ENCODE peak calls at places on chromosomes 13 and 19, in ten cellular contexts. One of them, this sample, is unnamed.
A peak's percentile ranks its signal among the peaks of the same experiment; 100 is the strongest.

GRCh38 chr19:8115805-8116396 is 33.5 kb downstream of the FBN3 start:
- DNase-seq in SK-N-SH: no peak
- DNase-seq in GM23338: no peak
- DNase-seq in breast epithelium: no peak
- DNase-seq in endothelial cell of umbilical vein: no peak
- DNase-seq in sigmoid colon: no peak
- DNase-seq in HCT116: no peak
- DNase-seq in esophagus muscularis mucosa: no peak
- DNase-seq in transverse colon: no peak
- DNase-seq in stomach: no peak
- DNase-seq in this sample: no peak

GRCh38 chr13:91017031-91017668 is 330.3 kb upstream of the MIR17HG start:
- DNase-seq in HCT116: peak; percentile 34
- DNase-seq in sigmoid colon: no peak
- DNase-seq in transverse colon: no peak
- DNase-seq in esophagus muscularis mucosa: no peak
- DNase-seq in stomach: peak; percentile 28
- DNase-seq in GM23338: peak; percentile 64
- DNase-seq in SK-N-SH: peak; percentile 67
- DNase-seq in endothelial cell of umbilical vein: peak; percentile 12
- DNase-seq in breast epithelium: no peak
- DNase-seq in this sample: no peak

GRCh38 chr19:38683393-38684077 is 36.1 kb downstream of the ACTN4 start:
- DNase-seq in HCT116: peak; percentile 99
- DNase-seq in stomach: peak; percentile 86
- DNase-seq in esophagus muscularis mucosa: no peak
- DNase-seq in breast epithelium: peak; percentile 97
- DNase-seq in SK-N-SH: no peak
- DNase-seq in endothelial cell of umbilical vein: peak; percentile 89
- DNase-seq in sigmoid colon: peak; percentile 80
- DNase-seq in GM23338: peak; percentile 95
- DNase-seq in transverse colon: peak; percentile 89
- DNase-seq in this sample: no peak

GRCh38 chr13:37475966-37476365 is 122.6 kb downstream of the POSTN start:
- DNase-seq in endothelial cell of umbilical vein: no peak
- DNase-seq in sigmoid colon: no peak
- DNase-seq in breast epithelium: no peak
- DNase-seq in GM23338: no peak
- DNase-seq in esophagus muscularis mucosa: no peak
- DNase-seq in HCT116: no peak
- DNase-seq in SK-N-SH: no peak
- DNase-seq in stomach: no peak
- DNase-seq in transverse colon: no peak
- DNase-seq in this sample: no peak

GRCh38 chr19:21505459-21506393 is at the start of gene ZNF429:
- DNase-seq in endothelial cell of umbilical vein: peak; percentile 67
- DNase-seq in GM23338: peak; percentile 99
- DNase-seq in esophagus muscularis mucosa: peak; percentile 98
- DNase-seq in stomach: peak; percentile 92
- DNase-seq in transverse colon: peak; percentile 94
- DNase-seq in breast epithelium: peak; percentile 93
- DNase-seq in SK-N-SH: peak; percentile 90
- DNase-seq in sigmoid colon: peak; percentile 96
- DNase-seq in HCT116: no peak
- DNase-seq in this sample: peak; percentile 97

GRCh38 chr19:3725640-3726310 is 17.6 kb downstream of the TJP3 start:
- DNase-seq in breast epithelium: peak; percentile 30
- DNase-seq in transverse colon: peak; percentile 93
- DNase-seq in HCT116: peak; percentile 73
- DNase-seq in esophagus muscularis mucosa: no peak
- DNase-seq in endothelial cell of umbilical vein: no peak
- DNase-seq in SK-N-SH: peak; percentile 39
- DNase-seq in sigmoid colon: no peak
- DNase-seq in GM23338: peak; percentile 86
- DNase-seq in stomach: peak; percentile 95
- DNase-seq in this sample: peak; percentile 82

GRCh38 chr13:80374453-80374852 is 33.5 kb upstream of the SPRY2 start:
- DNase-seq in esophagus muscularis mucosa: no peak
- DNase-seq in sigmoid colon: peak; percentile 89
- DNase-seq in endothelial cell of umbilical vein: no peak
- DNase-seq in stomach: no peak
- DNase-seq in GM23338: no peak
- DNase-seq in breast epithelium: peak; percentile 82
- DNase-seq in transverse colon: no peak
- DNase-seq in HCT116: no peak
- DNase-seq in SK-N-SH: no peak
- DNase-seq in this sample: no peak

GRCh38 chr13:28954810-28955209 is 134.7 kb downstream of the MTUS2 start:
- DNase-seq in stomach: no peak
- DNase-seq in endothelial cell of umbilical vein: no peak
- DNase-seq in SK-N-SH: no peak
- DNase-seq in breast epithelium: no peak
- DNase-seq in GM23338: no peak
- DNase-seq in sigmoid colon: no peak
- DNase-seq in HCT116: no peak
- DNase-seq in esophagus muscularis mucosa: no peak
- DNase-seq in transverse colon: no peak
- DNase-seq in this sample: no peak

GRCh38 chr19:17109300-17109699 is 33.7 kb downstream of the MYO9B start:
- DNase-seq in transverse colon: no peak
- DNase-seq in esophagus muscularis mucosa: no peak
- DNase-seq in GM23338: no peak
- DNase-seq in HCT116: no peak
- DNase-seq in breast epithelium: no peak
- DNase-seq in sigmoid colon: no peak
- DNase-seq in endothelial cell of umbilical vein: no peak
- DNase-seq in stomach: no peak
- DNase-seq in SK-N-SH: no peak
- DNase-seq in this sample: no peak

GRCh38 chr19:17108453-17108784 is 32.8 kb downstream of the MYO9B start:
- DNase-seq in GM23338: no peak
- DNase-seq in transverse colon: no peak
- DNase-seq in SK-N-SH: no peak
- DNase-seq in HCT116: no peak
- DNase-seq in endothelial cell of umbilical vein: no peak
- DNase-seq in stomach: no peak
- DNase-seq in esophagus muscularis mucosa: no peak
- DNase-seq in sigmoid colon: no peak
- DNase-seq in breast epithelium: no peak
- DNase-seq in this sample: no peak

GRCh38 chr19:17111766-17112165 is 36.2 kb downstream of the MYO9B start:
- DNase-seq in breast epithelium: no peak
- DNase-seq in SK-N-SH: no peak
- DNase-seq in sigmoid colon: no peak
- DNase-seq in GM23338: no peak
- DNase-seq in endothelial cell of umbilical vein: no peak
- DNase-seq in transverse colon: no peak
- DNase-seq in HCT116: no peak
- DNase-seq in esophagus muscularis mucosa: no peak
- DNase-seq in stomach: no peak
- DNase-seq in this sample: no peak

GRCh38 chr19:17110599-17110966 is 35.0 kb downstream of the MYO9B start:
- DNase-seq in HCT116: no peak
- DNase-seq in stomach: no peak
- DNase-seq in transverse colon: no peak
- DNase-seq in breast epithelium: no peak
- DNase-seq in esophagus muscularis mucosa: no peak
- DNase-seq in endothelial cell of umbilical vein: no peak
- DNase-seq in GM23338: no peak
- DNase-seq in sigmoid colon: no peak
- DNase-seq in SK-N-SH: no peak
- DNase-seq in this sample: no peak

DNA sequence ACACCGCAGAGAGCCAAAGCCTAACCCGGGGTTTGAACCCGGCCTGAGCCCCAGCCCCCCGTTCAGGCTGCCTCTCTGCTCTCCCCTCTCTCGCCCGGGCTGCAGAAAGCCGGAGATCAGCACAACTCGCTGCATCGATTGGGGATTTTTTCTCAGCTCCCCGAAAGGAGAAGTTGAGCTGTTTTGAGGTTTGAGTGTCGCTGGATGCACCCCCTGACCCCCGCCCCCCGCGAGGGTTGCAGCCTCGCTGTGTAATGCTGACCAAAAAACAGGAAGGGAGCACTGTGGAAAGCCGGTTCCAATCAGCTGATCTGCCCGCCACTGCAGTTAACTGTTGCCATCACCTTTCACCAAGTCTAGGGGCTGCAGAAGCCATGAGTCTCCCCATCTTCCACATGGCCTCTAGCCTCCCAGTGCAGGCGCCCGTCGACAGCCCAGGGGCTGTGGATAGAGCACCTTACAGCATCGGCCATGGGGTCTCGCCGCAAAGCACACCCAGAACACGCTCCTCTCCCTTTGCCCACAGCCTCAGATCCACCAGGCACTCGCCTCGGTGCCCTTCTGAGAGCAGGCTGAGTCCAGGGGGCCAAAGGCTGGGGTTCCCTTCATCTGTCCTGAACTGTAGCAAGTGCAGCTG is 34.5 kb downstream of the MYO9B start:
- DNase-seq in sigmoid colon: no peak
- DNase-seq in GM23338: no peak
- DNase-seq in SK-N-SH: no peak
- DNase-seq in endothelial cell of umbilical vein: no peak
- DNase-seq in HCT116: no peak
- DNase-seq in esophagus muscularis mucosa: no peak
- DNase-seq in stomach: peak; percentile 45
- DNase-seq in breast epithelium: no peak
- DNase-seq in transverse colon: peak; percentile 65
- DNase-seq in this sample: peak; percentile 86
- TF ChIP-seq POLR2AphosphoS5 in sigmoid colon: no peak
- TF ChIP-seq POLR2AphosphoS5 in GM23338: no peak
- TF ChIP-seq POLR2AphosphoS5 in SK-N-SH: no peak
- TF ChIP-seq POLR2AphosphoS5 in endothelial cell of umbilical vein: no peak
- TF ChIP-seq POLR2AphosphoS5 in HCT116: no peak
- TF ChIP-seq POLR2AphosphoS5 in esophagus muscularis mucosa: no peak
- TF ChIP-seq POLR2AphosphoS5 in stomach: no peak
- TF ChIP-seq POLR2AphosphoS5 in breast epithelium: no peak
- TF ChIP-seq POLR2AphosphoS5 in transverse colon: no peak
- TF ChIP-seq POLR2AphosphoS5 in this sample: peak; percentile 58

GRCh38 chr13:103354189-103354588 is 288.0 kb upstream of the SLC10A2 start:
- DNase-seq in SK-N-SH: peak; percentile 76
- DNase-seq in endothelial cell of umbilical vein: no peak
- DNase-seq in transverse colon: no peak
- DNase-seq in sigmoid colon: no peak
- DNase-seq in breast epithelium: no peak
- DNase-seq in stomach: no peak
- DNase-seq in GM23338: no peak
- DNase-seq in HCT116: no peak
- DNase-seq in esophagus muscularis mucosa: no peak
- DNase-seq in this sample: no peak

GRCh38 chr13:103351035-103351828 is 285.0 kb upstream of the SLC10A2 start:
- DNase-seq in GM23338: peak; percentile 62
- DNase-seq in esophagus muscularis mucosa: no peak
- DNase-seq in transverse colon: peak; percentile 10
- DNase-seq in sigmoid colon: no peak
- DNase-seq in SK-N-SH: no peak
- DNase-seq in HCT116: no peak
- DNase-seq in stomach: no peak
- DNase-seq in breast epithelium: no peak
- DNase-seq in endothelial cell of umbilical vein: no peak
- DNase-seq in this sample: no peak

GRCh38 chr13:103349664-103350063 is 283.4 kb upstream of the SLC10A2 start:
- DNase-seq in stomach: no peak
- DNase-seq in GM23338: no peak
- DNase-seq in sigmoid colon: no peak
- DNase-seq in esophagus muscularis mucosa: no peak
- DNase-seq in breast epithelium: no peak
- DNase-seq in transverse colon: no peak
- DNase-seq in SK-N-SH: peak; percentile 48
- DNase-seq in endothelial cell of umbilical vein: no peak
- DNase-seq in HCT116: no peak
- DNase-seq in this sample: no peak

DNA sequence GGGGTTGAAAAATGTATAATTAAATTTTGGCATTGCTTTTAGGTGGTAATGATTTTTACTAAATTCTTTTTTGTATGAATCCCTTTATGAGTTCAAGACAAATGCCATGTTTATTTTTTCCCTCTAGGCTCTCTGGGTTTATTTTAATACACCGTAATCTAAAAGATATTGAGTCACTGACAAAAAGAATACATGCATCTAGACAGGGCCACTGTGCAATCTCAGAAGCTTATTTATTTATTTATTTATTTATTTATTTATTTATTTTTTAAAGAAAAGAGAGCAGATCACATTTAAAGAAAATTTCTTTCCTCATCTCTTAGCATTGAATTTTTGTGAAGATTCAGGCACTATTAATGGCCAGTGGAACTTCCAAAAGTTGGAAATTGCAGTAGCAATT is 283.9 kb upstream of the SLC10A2 start:
- DNase-seq in stomach: no peak
- DNase-seq in esophagus muscularis mucosa: no peak
- DNase-seq in endothelial cell of umbilical vein: no peak
- DNase-seq in transverse colon: no peak
- DNase-seq in SK-N-SH: no peak
- DNase-seq in GM23338: no peak
- DNase-seq in HCT116: no peak
- DNase-seq in sigmoid colon: no peak
- DNase-seq in breast epithelium: no peak
- DNase-seq in this sample: no peak
- H3K27ac ChIP-seq in stomach: no peak overlapping the region
- H3K27ac ChIP-seq in esophagus muscularis mucosa: no peak overlapping the region
- H3K27ac ChIP-seq in endothelial cell of umbilical vein: no peak overlapping the region
- H3K27ac ChIP-seq in transverse colon: no peak overlapping the region
- H3K27ac ChIP-seq in SK-N-SH: no peak overlapping the region
- H3K27ac ChIP-seq in GM23338: peak overlapping the region; percentile 51
- H3K27ac ChIP-seq in HCT116: no peak overlapping the region
- H3K27ac ChIP-seq in sigmoid colon: no peak overlapping the region
- H3K27ac ChIP-seq in breast epithelium: no peak overlapping the region
- H3K27ac ChIP-seq in this sample: no peak overlapping the region

GRCh38 chr19:704447-704741 is 4.3 kb upstream of the PALM start:
- DNase-seq in HCT116: no peak
- DNase-seq in esophagus muscularis mucosa: no peak
- DNase-seq in SK-N-SH: no peak
- DNase-seq in stomach: no peak
- DNase-seq in breast epithelium: no peak
- DNase-seq in transverse colon: no peak
- DNase-seq in GM23338: no peak
- DNase-seq in sigmoid colon: no peak
- DNase-seq in endothelial cell of umbilical vein: no peak
- DNase-seq in this sample: no peak

GRCh38 chr19:709196-709964 is 645 bp downstream of the PALM start:
- DNase-seq in sigmoid colon: no peak
- DNase-seq in stomach: no peak
- DNase-seq in HCT116: no peak
- DNase-seq in GM23338: peak; percentile 49
- DNase-seq in esophagus muscularis mucosa: no peak
- DNase-seq in transverse colon: no peak
- DNase-seq in endothelial cell of umbilical vein: no peak
- DNase-seq in breast epithelium: no peak
- DNase-seq in SK-N-SH: peak; percentile 71
- DNase-seq in this sample: no peak

GRCh38 chr19:708154-709141 is at the start of gene PALM:
- DNase-seq in HCT116: no peak
- DNase-seq in GM23338: peak; percentile 75
- DNase-seq in stomach: peak; percentile 29
- DNase-seq in esophagus muscularis mucosa: no peak
- DNase-seq in sigmoid colon: peak; percentile 74
- DNase-seq in transverse colon: no peak
- DNase-seq in SK-N-SH: peak; percentile 90
- DNase-seq in breast epithelium: no peak
- DNase-seq in endothelial cell of umbilical vein: no peak
- DNase-seq in this sample: no peak

GRCh38 chr19:703329-703650 is 5.4 kb upstream of the PALM start:
- DNase-seq in breast epithelium: no peak
- DNase-seq in sigmoid colon: no peak
- DNase-seq in HCT116: no peak
- DNase-seq in endothelial cell of umbilical vein: no peak
- DNase-seq in transverse colon: no peak
- DNase-seq in esophagus muscularis mucosa: no peak
- DNase-seq in GM23338: no peak
- DNase-seq in SK-N-SH: no peak
- DNase-seq in stomach: no peak
- DNase-seq in this sample: no peak

DNA sequence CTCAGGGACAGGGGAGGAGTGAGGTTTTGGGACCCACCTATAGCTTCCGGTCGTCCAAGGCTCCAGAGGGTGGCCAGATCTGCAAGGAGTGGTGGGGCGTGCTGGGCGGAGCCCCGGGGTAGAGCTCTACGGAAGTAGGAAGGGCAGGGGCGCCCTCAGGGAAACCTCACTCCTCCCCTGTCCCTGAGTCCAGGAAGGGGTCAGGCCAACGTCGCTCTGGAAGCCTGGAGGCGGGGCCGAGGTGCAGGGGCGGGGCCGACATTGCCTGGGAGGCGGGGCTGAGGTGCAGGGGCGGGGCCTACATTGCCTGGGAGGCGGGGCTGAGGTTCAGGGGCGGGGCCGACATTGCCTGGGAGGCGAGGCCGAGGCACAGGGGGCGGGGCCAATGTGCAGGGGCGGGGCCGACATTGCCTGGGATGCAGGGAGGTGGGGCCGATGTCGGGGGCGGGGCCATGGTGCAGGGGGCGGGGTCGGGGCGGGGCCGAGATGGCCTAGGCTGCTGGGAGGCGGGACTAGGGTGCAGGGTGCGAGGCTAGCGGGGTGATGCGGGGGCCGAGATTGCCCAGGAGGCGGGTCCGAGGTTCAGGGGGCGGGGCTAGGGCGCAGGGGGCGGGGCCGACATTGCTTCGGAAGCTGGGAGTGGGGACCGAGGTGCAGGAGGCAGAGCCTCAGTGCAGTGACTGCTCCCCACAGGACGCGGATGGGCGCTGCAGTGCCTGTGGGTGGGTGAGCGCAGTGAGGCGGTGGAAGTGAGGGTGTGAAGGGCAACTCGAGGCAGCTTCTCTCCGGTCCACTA is 4.9 kb upstream of the PALM start:
- DNase-seq in esophagus muscularis mucosa: no peak
- DNase-seq in SK-N-SH: peak; percentile 97
- DNase-seq in endothelial cell of umbilical vein: peak; percentile 22
- DNase-seq in sigmoid colon: peak; percentile 92
- DNase-seq in stomach: peak; percentile 84
- DNase-seq in HCT116: peak; percentile 72
- DNase-seq in GM23338: peak; percentile 96
- DNase-seq in transverse colon: peak; percentile 84
- DNase-seq in breast epithelium: no peak
- DNase-seq in this sample: peak; percentile 97
- TF ChIP-seq POLR2AphosphoS5 in esophagus muscularis mucosa: peak; percentile 50
- TF ChIP-seq POLR2AphosphoS5 in SK-N-SH: no peak
- TF ChIP-seq POLR2AphosphoS5 in endothelial cell of umbilical vein: no peak
- TF ChIP-seq POLR2AphosphoS5 in sigmoid colon: no peak
- TF ChIP-seq POLR2AphosphoS5 in stomach: peak; percentile 69
- TF ChIP-seq POLR2AphosphoS5 in HCT116: peak; percentile 80
- TF ChIP-seq POLR2AphosphoS5 in GM23338: peak; percentile 84
- TF ChIP-seq POLR2AphosphoS5 in transverse colon: no peak
- TF ChIP-seq POLR2AphosphoS5 in breast epithelium: no peak
- TF ChIP-seq POLR2AphosphoS5 in this sample: peak; percentile 22

DNA sequence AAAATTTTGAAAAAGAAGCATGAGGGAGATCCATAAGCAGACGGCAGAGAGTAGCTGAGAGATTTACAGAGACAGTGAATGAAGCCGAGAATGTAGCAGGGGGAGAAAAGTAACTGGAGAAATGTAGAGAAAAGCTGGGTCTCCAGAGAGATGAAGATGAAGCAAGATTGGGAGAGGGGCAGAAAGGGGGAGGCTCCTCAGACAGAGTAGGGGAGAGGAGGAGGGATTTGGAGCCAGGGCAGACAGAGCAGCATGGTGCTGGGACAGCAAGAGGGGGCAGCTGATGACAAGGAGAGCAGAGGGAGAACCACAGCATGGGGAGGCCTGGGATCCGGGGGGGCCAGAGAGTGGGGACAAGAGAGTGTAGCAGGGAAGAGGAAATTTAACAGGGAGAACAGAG is 933 bp downstream of the ZNF610 start:
- DNase-seq in transverse colon: no peak
- DNase-seq in SK-N-SH: peak; percentile 45
- DNase-seq in GM23338: peak; percentile 30
- DNase-seq in stomach: no peak
- DNase-seq in esophagus muscularis mucosa: no peak
- DNase-seq in endothelial cell of umbilical vein: no peak
- DNase-seq in HCT116: no peak
- DNase-seq in breast epithelium: no peak
- DNase-seq in sigmoid colon: no peak
- DNase-seq in this sample: no peak
- H3K27ac ChIP-seq in transverse colon: peak overlapping the region; percentile 84
- H3K27ac ChIP-seq in SK-N-SH: peak overlapping the region; percentile 61
- H3K27ac ChIP-seq in GM23338: no peak overlapping the region
- H3K27ac ChIP-seq in stomach: peak overlapping the region; percentile 87
- H3K27ac ChIP-seq in esophagus muscularis mucosa: peak overlapping the region; percentile 82
- H3K27ac ChIP-seq in endothelial cell of umbilical vein: no peak overlapping the region
- H3K27ac ChIP-seq in HCT116: no peak overlapping the region
- H3K27ac ChIP-seq in breast epithelium: no peak overlapping the region
- H3K27ac ChIP-seq in sigmoid colon: peak overlapping the region; percentile 79
- H3K27ac ChIP-seq in this sample: peak overlapping the region; percentile 93

This sample was measured in upper lobe of left lung.